ENCODE peak calls at places on chromosomes 13 and 19, in five cellular contexts. H, P, Z, K and E are unnamed samples.

GRCh38 chr13:48156466-48156865 is 61.6 kb upstream of the MED4 start:
- DNase-seq in K (peak), Z (peak), H (peak), P (peak), E (no peak)

GRCh38 chr13:41782086-41782485 is 178.8 kb downstream of the VWA8 start:
- DNase-seq in K (no peak), P (no peak), Z (no peak), H (no peak), E (no peak)

GRCh38 chr13:99955747-99956472 is 15.7 kb downstream of the ZIC5 start:
- DNase-seq in P (peak), Z (no peak), K (no peak), H (no peak), E (no peak)

GRCh38 chr13:19634129-19634740 is 776 bp downstream of the MPHOSPH8 start:
- DNase-seq in P (no peak), H (no peak), Z (no peak), K (peak), E (no peak)

GRCh38 chr19:46357846-46358583 is 11.1 kb downstream of the PPP5C start:
- DNase-seq in K (no peak), P (no peak), H (no peak), Z (no peak), E (no peak)

GRCh38 chr13:94548382-94549240 is 47.3 kb downstream of the TGDS start:
- DNase-seq in K (no peak), H (no peak), P (peak), Z (peak), E (peak)

GRCh38 chr13:27424246-27425150 is at the start of gene GTF3A:
- DNase-seq in Z (peak), P (peak), H (peak), K (peak), E (peak)

GRCh38 chr19:45253396-45254027 is 2.4 kb downstream of the MARK4 start:
- DNase-seq in K (no peak), P (no peak), Z (no peak), H (no peak), E (peak)

GRCh38 chr19:36093146-36093662 is 17.7 kb upstream of the OVOL3 start:
- DNase-seq in H (no peak), K (no peak), P (no peak), Z (no peak), E (no peak)

GRCh38 chr19:48713041-48713863 is 6.3 kb downstream of the MAMSTR start:
- DNase-seq in K (no peak), H (no peak), P (peak), Z (no peak), E (no peak)

GRCh38 chr13:80342541-80343371 is 1.8 kb upstream of the SPRY2 start:
- DNase-seq in P (peak), H (peak), Z (peak), K (no peak), E (peak)

GRCh38 chr13:52411629-52412028 is 5.7 kb upstream of the THSD1 start:
- DNase-seq in Z (no peak), P (no peak), K (peak), H (no peak), E (peak)

GRCh38 chr19:55264531-55264930 is 5.7 kb upstream of the PPP6R1 start:
- DNase-seq in H (no peak), Z (no peak), P (no peak), K (no peak), E (no peak)

GRCh38 chr13:45510671-45511070 is 45.9 kb downstream of the COG3 start:
- DNase-seq in K (no peak), Z (no peak), P (no peak), H (no peak), E (no peak)

GRCh38 chr19:31135841-31136240 is 213.4 kb downstream of the TSHZ3 start:
- DNase-seq in P (no peak), Z (no peak), K (peak), H (no peak), E (no peak)

GRCh38 chr13:34901577-34901976 is 40.5 kb upstream of the NBEA start:
- DNase-seq in P (no peak), Z (no peak), K (no peak), H (no peak), E (no peak)

GRCh38 chr13:99382428-99383133 is 75.4 kb upstream of the GPR183 start:
- DNase-seq in K (no peak), H (no peak), Z (no peak), P (no peak), E (no peak)

GRCh38 chr19:2775556-2776430 is 7.3 kb downstream of the SGTA start:
- DNase-seq in K (no peak), Z (peak), P (no peak), H (no peak), E (no peak)

GRCh38 chr19:53467138-53467502 is 413 bp upstream of the ZNF813 start:
- DNase-seq in H (peak), K (no peak), Z (no peak), P (peak), E (no peak)

GRCh38 chr19:5951338-5951861 is 26.5 kb downstream of the RANBP3 start:
- DNase-seq in K (no peak), Z (no peak), P (peak), H (no peak), E (no peak)

GRCh38 chr13:89827552-89827951 is 1519.9 kb upstream of the MIR17HG start:
- DNase-seq in P (no peak), Z (no peak), H (no peak), K (peak), E (no peak)